ENCODE peak calls at places on chromosomes 5 and 9, in eight cellular contexts. One of them, this sample, is unnamed.

GRCh38 chr5:133825631-133826289 is 142.7 kb downstream of the C5orf15 start:
- DNase-seq in ovary: no peak
- DNase-seq in adipocyte: no peak
- DNase-seq in transverse colon: no peak
- DNase-seq in spleen: peak; percentile 78
- DNase-seq in fibroblast of lung: no peak
- DNase-seq in CD8-positive, alpha-beta memory T cell: peak; percentile 63
- DNase-seq in tibial artery: no peak
- DNase-seq in this sample: no peak

GRCh38 chr5:53333160-53333559 is 147.3 kb upstream of the FST start:
- DNase-seq in fibroblast of lung: peak; percentile 43
- DNase-seq in spleen: no peak
- DNase-seq in CD8-positive, alpha-beta memory T cell: no peak
- DNase-seq in tibial artery: no peak
- DNase-seq in transverse colon: no peak
- DNase-seq in ovary: no peak
- DNase-seq in adipocyte: peak; percentile 49
- DNase-seq in this sample: no peak

GRCh38 chr9:79592736-79593493 is 21.1 kb downstream of the TLE4 start:
- DNase-seq in fibroblast of lung: no peak
- DNase-seq in spleen: no peak
- DNase-seq in CD8-positive, alpha-beta memory T cell: no peak
- DNase-seq in adipocyte: no peak
- DNase-seq in tibial artery: no peak
- DNase-seq in transverse colon: no peak
- DNase-seq in ovary: no peak
- DNase-seq in this sample: no peak

GRCh38 chr9:21027295-21027694 is 4.1 kb downstream of the HACD4 start:
- DNase-seq in tibial artery: no peak
- DNase-seq in CD8-positive, alpha-beta memory T cell: no peak
- DNase-seq in adipocyte: peak; percentile 53
- DNase-seq in fibroblast of lung: peak; percentile 44
- DNase-seq in ovary: no peak
- DNase-seq in transverse colon: no peak
- DNase-seq in spleen: no peak
- DNase-seq in this sample: no peak

GRCh38 chr9:1440276-1440675 is 390.1 kb downstream of the DMRT2 start:
- DNase-seq in adipocyte: no peak
- DNase-seq in ovary: no peak
- DNase-seq in CD8-positive, alpha-beta memory T cell: no peak
- DNase-seq in transverse colon: no peak
- DNase-seq in spleen: no peak
- DNase-seq in tibial artery: no peak
- DNase-seq in fibroblast of lung: no peak
- DNase-seq in this sample: peak; percentile 7

GRCh38 chr5:97009212-97009898 is 73.5 kb downstream of the LNPEP start:
- DNase-seq in spleen: no peak
- DNase-seq in fibroblast of lung: peak; percentile 42
- DNase-seq in tibial artery: no peak
- DNase-seq in transverse colon: no peak
- DNase-seq in ovary: no peak
- DNase-seq in CD8-positive, alpha-beta memory T cell: no peak
- DNase-seq in adipocyte: peak; percentile 47
- DNase-seq in this sample: no peak

GRCh38 chr5:179268399-179268952 is 76.8 kb downstream of the ADAMTS2 start:
- DNase-seq in tibial artery: peak; percentile 21
- DNase-seq in fibroblast of lung: no peak
- DNase-seq in transverse colon: peak; percentile 4
- DNase-seq in ovary: peak; percentile 32
- DNase-seq in CD8-positive, alpha-beta memory T cell: peak; percentile 24
- DNase-seq in spleen: peak; percentile 61
- DNase-seq in adipocyte: no peak
- DNase-seq in this sample: no peak

GRCh38 chr9:100315561-100315960 is 37.2 kb downstream of the TEX10 start:
- DNase-seq in transverse colon: no peak
- DNase-seq in tibial artery: no peak
- DNase-seq in CD8-positive, alpha-beta memory T cell: no peak
- DNase-seq in adipocyte: no peak
- DNase-seq in fibroblast of lung: no peak
- DNase-seq in spleen: no peak
- DNase-seq in ovary: no peak
- DNase-seq in this sample: no peak

GRCh38 chr5:15585826-15586591 is 86.0 kb downstream of the FBXL7 start:
- DNase-seq in ovary: no peak
- DNase-seq in adipocyte: no peak
- DNase-seq in fibroblast of lung: no peak
- DNase-seq in tibial artery: no peak
- DNase-seq in transverse colon: no peak
- DNase-seq in spleen: no peak
- DNase-seq in CD8-positive, alpha-beta memory T cell: no peak
- DNase-seq in this sample: no peak

GRCh38 chr5:42745426-42745825 is 11.2 kb upstream of the CCDC152 start:
- DNase-seq in ovary: no peak
- DNase-seq in CD8-positive, alpha-beta memory T cell: no peak
- DNase-seq in transverse colon: peak; percentile 13
- DNase-seq in tibial artery: no peak
- DNase-seq in spleen: no peak
- DNase-seq in fibroblast of lung: peak; percentile 13
- DNase-seq in adipocyte: no peak
- DNase-seq in this sample: no peak

GRCh38 chr5:56095579-56096102 is 100.9 kb upstream of the IL6ST start:
- DNase-seq in adipocyte: no peak
- DNase-seq in fibroblast of lung: no peak
- DNase-seq in spleen: no peak
- DNase-seq in ovary: no peak
- DNase-seq in tibial artery: no peak
- DNase-seq in transverse colon: no peak
- DNase-seq in CD8-positive, alpha-beta memory T cell: no peak
- DNase-seq in this sample: no peak

GRCh38 chr9:84668204-84669007 is 1.1 kb upstream of the NTRK2 start:
- DNase-seq in tibial artery: peak; percentile 72
- DNase-seq in CD8-positive, alpha-beta memory T cell: no peak
- DNase-seq in adipocyte: peak; percentile 62
- DNase-seq in ovary: peak; percentile 83
- DNase-seq in transverse colon: peak; percentile 60
- DNase-seq in spleen: peak; percentile 83
- DNase-seq in fibroblast of lung: peak; percentile 44
- DNase-seq in this sample: peak; percentile 74

GRCh38 chr9:137228515-137228967 is 1.2 kb downstream of the RNF224 start:
- DNase-seq in ovary: no peak
- DNase-seq in CD8-positive, alpha-beta memory T cell: no peak
- DNase-seq in adipocyte: no peak
- DNase-seq in fibroblast of lung: no peak
- DNase-seq in spleen: no peak
- DNase-seq in tibial artery: no peak
- DNase-seq in transverse colon: no peak
- DNase-seq in this sample: no peak

GRCh38 chr9:69585571-69585970 is 86.6 kb downstream of the APBA1 start:
- DNase-seq in tibial artery: no peak
- DNase-seq in adipocyte: no peak
- DNase-seq in transverse colon: no peak
- DNase-seq in CD8-positive, alpha-beta memory T cell: no peak
- DNase-seq in spleen: no peak
- DNase-seq in ovary: no peak
- DNase-seq in fibroblast of lung: no peak
- DNase-seq in this sample: no peak

GRCh38 chr9:2351324-2351723 is 270.3 kb upstream of the VLDLR start:
- DNase-seq in CD8-positive, alpha-beta memory T cell: no peak
- DNase-seq in adipocyte: no peak
- DNase-seq in spleen: no peak
- DNase-seq in transverse colon: no peak
- DNase-seq in tibial artery: no peak
- DNase-seq in ovary: no peak
- DNase-seq in fibroblast of lung: no peak
- DNase-seq in this sample: no peak

GRCh38 chr9:131407717-131408195 is 13.9 kb downstream of the PRRC2B start:
- DNase-seq in spleen: no peak
- DNase-seq in adipocyte: peak; percentile 31
- DNase-seq in ovary: peak; percentile 64
- DNase-seq in tibial artery: peak; percentile 44
- DNase-seq in CD8-positive, alpha-beta memory T cell: peak; percentile 75
- DNase-seq in fibroblast of lung: no peak
- DNase-seq in transverse colon: peak; percentile 34
- DNase-seq in this sample: peak; percentile 62

GRCh38 chr9:94891183-94891582 is 164.7 kb downstream of the AOPEP start:
- DNase-seq in fibroblast of lung: no peak
- DNase-seq in tibial artery: no peak
- DNase-seq in adipocyte: no peak
- DNase-seq in ovary: no peak
- DNase-seq in spleen: no peak
- DNase-seq in CD8-positive, alpha-beta memory T cell: no peak
- DNase-seq in transverse colon: no peak
- DNase-seq in this sample: no peak

GRCh38 chr5:76964018-76964417 is 11.2 kb downstream of the CRHBP start:
- DNase-seq in CD8-positive, alpha-beta memory T cell: no peak
- DNase-seq in fibroblast of lung: no peak
- DNase-seq in tibial artery: no peak
- DNase-seq in ovary: no peak
- DNase-seq in adipocyte: no peak
- DNase-seq in transverse colon: no peak
- DNase-seq in spleen: no peak
- DNase-seq in this sample: no peak

DNA sequence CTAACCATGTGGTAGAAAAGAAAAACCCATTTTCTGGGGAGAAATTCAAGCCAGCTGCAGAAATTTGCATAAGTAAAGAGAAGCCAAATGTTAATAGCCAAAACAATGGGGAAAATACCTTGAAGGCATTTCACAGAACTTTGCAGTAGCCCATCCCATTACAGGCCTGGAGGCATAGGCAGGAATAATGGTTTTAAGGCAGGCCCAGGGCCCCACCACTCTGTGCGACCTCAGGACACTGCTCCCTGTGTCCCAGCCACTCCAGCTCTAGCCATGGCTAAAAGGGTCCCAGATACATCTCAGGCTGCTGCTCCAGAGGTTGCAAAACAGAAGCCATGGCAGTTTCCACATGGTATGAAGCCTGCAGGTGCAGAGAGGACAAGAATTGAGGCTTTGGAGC is 253.3 kb downstream of the CTNND2 start:
- DNase-seq in transverse colon: no peak
- DNase-seq in CD8-positive, alpha-beta memory T cell: no peak
- DNase-seq in spleen: no peak
- DNase-seq in fibroblast of lung: no peak
- DNase-seq in adipocyte: no peak
- DNase-seq in ovary: no peak
- DNase-seq in tibial artery: no peak
- DNase-seq in this sample: no peak
- H3K4me3 ChIP-seq in transverse colon: no peak overlapping the region
- H3K4me3 ChIP-seq in CD8-positive, alpha-beta memory T cell: no peak overlapping the region
- H3K4me3 ChIP-seq in spleen: no peak overlapping the region
- H3K4me3 ChIP-seq in fibroblast of lung: no peak overlapping the region
- H3K4me3 ChIP-seq in adipocyte: no peak overlapping the region
- H3K4me3 ChIP-seq in ovary: no peak overlapping the region
- H3K4me3 ChIP-seq in tibial artery: no peak overlapping the region
- H3K4me3 ChIP-seq in this sample: no peak overlapping the region

GRCh38 chr5:177294632-177295031 is 8.9 kb downstream of the RAB24 start:
- DNase-seq in tibial artery: no peak
- DNase-seq in adipocyte: no peak
- DNase-seq in spleen: no peak
- DNase-seq in transverse colon: no peak
- DNase-seq in CD8-positive, alpha-beta memory T cell: no peak
- DNase-seq in fibroblast of lung: no peak
- DNase-seq in ovary: no peak
- DNase-seq in this sample: no peak
- H3K36me3 ChIP-seq in tibial artery: peaks cover 40% of the 10 kb centered on the region
- H3K36me3 ChIP-seq in adipocyte: peaks cover 46% of the 10 kb centered on the region
- H3K36me3 ChIP-seq in spleen: peaks cover 64% of the 10 kb centered on the region
- H3K36me3 ChIP-seq in transverse colon: no peaks in the 10 kb centered on the region
- H3K36me3 ChIP-seq in CD8-positive, alpha-beta memory T cell: peaks cover 50% of the 10 kb centered on the region
- H3K36me3 ChIP-seq in fibroblast of lung: peaks cover 15% of the 10 kb centered on the region
- H3K36me3 ChIP-seq in ovary: no peaks in the 10 kb centered on the region
- H3K36me3 ChIP-seq in this sample: peaks cover 81% of the 10 kb centered on the region

GRCh38 chr9:130347931-130348330 is 82.4 kb downstream of the HMCN2 start:
- DNase-seq in ovary: no peak
- DNase-seq in tibial artery: no peak
- DNase-seq in adipocyte: no peak
- DNase-seq in spleen: peak; percentile 58
- DNase-seq in fibroblast of lung: no peak
- DNase-seq in CD8-positive, alpha-beta memory T cell: no peak
- DNase-seq in transverse colon: no peak
- DNase-seq in this sample: no peak

GRCh38 chr9:130348341-130348740 is 82.8 kb downstream of the HMCN2 start:
- DNase-seq in transverse colon: no peak
- DNase-seq in CD8-positive, alpha-beta memory T cell: no peak
- DNase-seq in adipocyte: no peak
- DNase-seq in spleen: peak; percentile 76
- DNase-seq in ovary: no peak
- DNase-seq in tibial artery: no peak
- DNase-seq in fibroblast of lung: no peak
- DNase-seq in this sample: no peak

GRCh38 chr9:130351343-130351742 is 85.8 kb downstream of the HMCN2 start:
- DNase-seq in spleen: no peak
- DNase-seq in CD8-positive, alpha-beta memory T cell: no peak
- DNase-seq in tibial artery: no peak
- DNase-seq in transverse colon: no peak
- DNase-seq in ovary: no peak
- DNase-seq in adipocyte: no peak
- DNase-seq in fibroblast of lung: no peak
- DNase-seq in this sample: no peak

GRCh38 chr9:130348881-130349280 is 83.3 kb downstream of the HMCN2 start:
- DNase-seq in tibial artery: no peak
- DNase-seq in adipocyte: no peak
- DNase-seq in ovary: no peak
- DNase-seq in CD8-positive, alpha-beta memory T cell: no peak
- DNase-seq in transverse colon: no peak
- DNase-seq in spleen: peak; percentile 58
- DNase-seq in fibroblast of lung: no peak
- DNase-seq in this sample: no peak

GRCh38 chr9:130349398-130349797 is 83.8 kb downstream of the HMCN2 start:
- DNase-seq in tibial artery: no peak
- DNase-seq in transverse colon: no peak
- DNase-seq in spleen: peak; percentile 66
- DNase-seq in fibroblast of lung: no peak
- DNase-seq in adipocyte: no peak
- DNase-seq in ovary: no peak
- DNase-seq in CD8-positive, alpha-beta memory T cell: no peak
- DNase-seq in this sample: no peak
- H3K4me3 ChIP-seq in tibial artery: no peak overlapping the region
- H3K4me3 ChIP-seq in transverse colon: no peak overlapping the region
- H3K4me3 ChIP-seq in spleen: no peak overlapping the region
- H3K4me3 ChIP-seq in fibroblast of lung: no peak overlapping the region
- H3K4me3 ChIP-seq in adipocyte: no peak overlapping the region
- H3K4me3 ChIP-seq in ovary: no peak overlapping the region
- H3K4me3 ChIP-seq in CD8-positive, alpha-beta memory T cell: no peak overlapping the region
- H3K4me3 ChIP-seq in this sample: no peak overlapping the region

GRCh38 chr9:110152704-110153374 is 55.1 kb downstream of the C9orf152 start:
- DNase-seq in transverse colon: no peak
- DNase-seq in CD8-positive, alpha-beta memory T cell: no peak
- DNase-seq in adipocyte: peak; percentile 82
- DNase-seq in spleen: no peak
- DNase-seq in fibroblast of lung: peak; percentile 74
- DNase-seq in tibial artery: no peak
- DNase-seq in ovary: no peak
- DNase-seq in this sample: no peak
- H3K36me3 ChIP-seq in transverse colon: no peaks in the 10 kb centered on the region
- H3K36me3 ChIP-seq in CD8-positive, alpha-beta memory T cell: no peaks in the 10 kb centered on the region
- H3K36me3 ChIP-seq in adipocyte: peaks cover 35% of the 10 kb centered on the region
- H3K36me3 ChIP-seq in spleen: peaks cover 9% of the 10 kb centered on the region
- H3K36me3 ChIP-seq in fibroblast of lung: peaks cover 2% of the 10 kb centered on the region
- H3K36me3 ChIP-seq in tibial artery: no peaks in the 10 kb centered on the region
- H3K36me3 ChIP-seq in ovary: no peaks in the 10 kb centered on the region
- H3K36me3 ChIP-seq in this sample: peaks cover 59% of the 10 kb centered on the region